ENCODE peak calls at places on chromosomes 7 and 10, in four cellular contexts. One of them, this sample, is unnamed.

GRCh38 chr7:8435120-8435519 is 1.7 kb downstream of the NXPH1 start:
- DNase-seq in A673: no peak
- DNase-seq in T-helper 1 cell: no peak
- DNase-seq in stimulated activated CD4-positive, alpha-beta T cell treated with anti-CD3 and anti-CD28 coated beads, Interleukin-1b, Interleukin-23, amount 100 ng/mL, for 48 hours: no peak
- DNase-seq in this sample: no peak

GRCh38 chr10:60414877-60415585 is 25.4 kb upstream of the ANK3 start:
- DNase-seq in A673: peak
- DNase-seq in T-helper 1 cell: no peak
- DNase-seq in stimulated activated CD4-positive, alpha-beta T cell treated with anti-CD3 and anti-CD28 coated beads, Interleukin-1b, Interleukin-23, amount 100 ng/mL, for 48 hours: no peak
- DNase-seq in this sample: no peak

GRCh38 chr7:30800785-30801252 is 29.6 kb downstream of the MINDY4 start:
- DNase-seq in A673: peak
- DNase-seq in T-helper 1 cell: no peak
- DNase-seq in stimulated activated CD4-positive, alpha-beta T cell treated with anti-CD3 and anti-CD28 coated beads, Interleukin-1b, Interleukin-23, amount 100 ng/mL, for 48 hours: peak
- DNase-seq in this sample: peak

GRCh38 chr10:18501198-18501597 is 150.2 kb downstream of the NSUN6 start:
- DNase-seq in A673: no peak
- DNase-seq in T-helper 1 cell: no peak
- DNase-seq in stimulated activated CD4-positive, alpha-beta T cell treated with anti-CD3 and anti-CD28 coated beads, Interleukin-1b, Interleukin-23, amount 100 ng/mL, for 48 hours: peak
- DNase-seq in this sample: peak

GRCh38 chr7:123666492-123666891 is 10.8 kb downstream of the LMOD2 start:
- DNase-seq in A673: no peak
- DNase-seq in T-helper 1 cell: no peak
- DNase-seq in stimulated activated CD4-positive, alpha-beta T cell treated with anti-CD3 and anti-CD28 coated beads, Interleukin-1b, Interleukin-23, amount 100 ng/mL, for 48 hours: no peak
- DNase-seq in this sample: peak

GRCh38 chr7:132349085-132349484 is 227.2 kb downstream of the PLXNA4 start:
- DNase-seq in A673: no peak
- DNase-seq in T-helper 1 cell: no peak
- DNase-seq in stimulated activated CD4-positive, alpha-beta T cell treated with anti-CD3 and anti-CD28 coated beads, Interleukin-1b, Interleukin-23, amount 100 ng/mL, for 48 hours: no peak
- DNase-seq in this sample: no peak

GRCh38 chr10:79387466-79387973 is 40.3 kb downstream of the PPIF start:
- DNase-seq in A673: no peak
- DNase-seq in T-helper 1 cell: no peak
- DNase-seq in stimulated activated CD4-positive, alpha-beta T cell treated with anti-CD3 and anti-CD28 coated beads, Interleukin-1b, Interleukin-23, amount 100 ng/mL, for 48 hours: no peak
- DNase-seq in this sample: no peak

GRCh38 chr10:71278691-71279588 is 40.1 kb upstream of the SLC29A3 start:
- DNase-seq in A673: no peak
- DNase-seq in T-helper 1 cell: no peak
- DNase-seq in stimulated activated CD4-positive, alpha-beta T cell treated with anti-CD3 and anti-CD28 coated beads, Interleukin-1b, Interleukin-23, amount 100 ng/mL, for 48 hours: no peak
- DNase-seq in this sample: peak

GRCh38 chr10:88886557-88886956 is 6.5 kb downstream of the STAMBPL1 start:
- DNase-seq in A673: peak
- DNase-seq in T-helper 1 cell: no peak
- DNase-seq in stimulated activated CD4-positive, alpha-beta T cell treated with anti-CD3 and anti-CD28 coated beads, Interleukin-1b, Interleukin-23, amount 100 ng/mL, for 48 hours: peak
- DNase-seq in this sample: no peak

GRCh38 chr7:132354527-132354926 is 221.7 kb downstream of the PLXNA4 start:
- DNase-seq in A673: no peak
- DNase-seq in T-helper 1 cell: no peak
- DNase-seq in stimulated activated CD4-positive, alpha-beta T cell treated with anti-CD3 and anti-CD28 coated beads, Interleukin-1b, Interleukin-23, amount 100 ng/mL, for 48 hours: no peak
- DNase-seq in this sample: no peak

GRCh38 chr10:112208981-112209380 is 25.4 kb upstream of the GPAM start:
- DNase-seq in A673: no peak
- DNase-seq in T-helper 1 cell: no peak
- DNase-seq in stimulated activated CD4-positive, alpha-beta T cell treated with anti-CD3 and anti-CD28 coated beads, Interleukin-1b, Interleukin-23, amount 100 ng/mL, for 48 hours: no peak
- DNase-seq in this sample: no peak

GRCh38 chr10:44589181-44589884 is 204.4 kb upstream of the CXCL12 start:
- DNase-seq in A673: no peak
- DNase-seq in T-helper 1 cell: no peak
- DNase-seq in stimulated activated CD4-positive, alpha-beta T cell treated with anti-CD3 and anti-CD28 coated beads, Interleukin-1b, Interleukin-23, amount 100 ng/mL, for 48 hours: no peak
- DNase-seq in this sample: peak

GRCh38 chr7:109782806-109783205 is 1213.1 kb downstream of the DNAJB9 start:
- DNase-seq in A673: no peak
- DNase-seq in T-helper 1 cell: no peak
- DNase-seq in stimulated activated CD4-positive, alpha-beta T cell treated with anti-CD3 and anti-CD28 coated beads, Interleukin-1b, Interleukin-23, amount 100 ng/mL, for 48 hours: no peak
- DNase-seq in this sample: no peak

GRCh38 chr7:108568801-108569380 is 615 bp downstream of the THAP5 start:
- DNase-seq in A673: no peak
- DNase-seq in T-helper 1 cell: no peak
- DNase-seq in stimulated activated CD4-positive, alpha-beta T cell treated with anti-CD3 and anti-CD28 coated beads, Interleukin-1b, Interleukin-23, amount 100 ng/mL, for 48 hours: no peak
- DNase-seq in this sample: no peak

GRCh38 chr10:63157845-63158624 is 24.9 kb downstream of the NRBF2 start:
- DNase-seq in A673: peak
- DNase-seq in T-helper 1 cell: no peak
- DNase-seq in stimulated activated CD4-positive, alpha-beta T cell treated with anti-CD3 and anti-CD28 coated beads, Interleukin-1b, Interleukin-23, amount 100 ng/mL, for 48 hours: peak
- DNase-seq in this sample: peak